ENCODE peak calls at places on chromosomes 2 and 18, in ten cellular contexts. Q is kidney epithelial cell; N is effector memory CD8-positive, alpha-beta T cell; S is RPMI7951; H is activated CD8-positive, alpha-beta T cell treated with anti-CD3 and anti-CD28 coated beads, Interleukin-2, amount 10 ng/mL, durations not matched to agents 7 days and 5 days; C is osteocyte; L is nucleus accumbens; G is COLO829; T is GM03348; B is AG09319. F is an unnamed sample.

GRCh38 chr18:54260376-54261072 is 8.8 kb upstream of the POLI start:
- DNase-seq in Q (no peak), N (no peak), S (no peak), H (no peak), C (no peak), L (no peak), G (no peak), T (peak; percentile 9), B (no peak), F (no peak)

GRCh38 chr2:15399241-15399640 is 161.9 kb downstream of the NBAS start:
- DNase-seq in Q (no peak), N (no peak), S (no peak), H (no peak), C (no peak), L (no peak), G (no peak), T (no peak), B (no peak), F (no peak)

GRCh38 chr2:31337197-31337596 is 77.3 kb downstream of the XDH start:
- DNase-seq in Q (no peak), N (no peak), S (no peak), H (no peak), C (no peak), L (no peak), G (no peak), T (peak; percentile 66), B (no peak), F (no peak)

GRCh38 chr18:21054252-21054821 is 57.3 kb downstream of the ROCK1 start:
- DNase-seq in Q (no peak), N (no peak), S (no peak), H (no peak), C (no peak), L (no peak), G (no peak), T (no peak), B (no peak), F (no peak)

GRCh38 chr2:183610724-183611123 is 486.5 kb downstream of the NUP35 start:
- DNase-seq in Q (no peak), N (no peak), S (no peak), H (no peak), C (no peak), L (no peak), G (peak; percentile 30), T (no peak), B (no peak), F (no peak)

GRCh38 chr2:94871226-94872087 is at the start of gene TEKT4:
- DNase-seq in Q (peak; percentile 21), N (no peak), S (peak; percentile 47), H (no peak), C (no peak), L (no peak), G (no peak), T (no peak), B (no peak), F (no peak)

GRCh38 chr2:193891021-193891420 is 1696.3 kb upstream of the TMEFF2 start:
- DNase-seq in Q (no peak), N (no peak), S (peak; percentile 2), H (no peak), C (no peak), L (no peak), G (no peak), T (no peak), B (no peak), F (no peak)

GRCh38 chr18:43661570-43661969 is 384.3 kb upstream of the SYT4 start:
- DNase-seq in Q (peak; percentile 56), N (no peak), S (peak; percentile 67), H (no peak), C (no peak), L (no peak), G (no peak), T (peak; percentile 9), B (no peak), F (no peak)

GRCh38 chr2:162022290-162022945 is 51.6 kb downstream of the DPP4 start:
- DNase-seq in Q (peak; percentile 41), N (no peak), S (peak; percentile 47), H (no peak), C (no peak), L (no peak), G (peak; percentile 31), T (peak; percentile 30), B (no peak), F (no peak)

GRCh38 chr2:240789501-240790369 is 30.3 kb downstream of the KIF1A start:
- DNase-seq in Q (no peak), N (no peak), S (no peak), H (no peak), C (no peak), L (no peak), G (no peak), T (no peak), B (no peak), F (no peak)

F was measured in KG1.